ENCODE peak calls at places on chromosome X, in nine cellular contexts. Y, S, K, N, E, B, J, L and Z are unnamed samples.

GRCh38 chrX:19724409-19724808 is 163.0 kb downstream of the SH3KBP1 start:
- DNase-seq in Y (no peak), S (no peak), E (no peak), J (no peak), N (no peak), B (no peak), K (no peak), L (no peak), Z (no peak)

GRCh38 chrX:13599491-13599890 is 30.1 kb downstream of the EGFL6 start:
- DNase-seq in Y (peak; percentile 10), S (no peak), J (no peak), K (no peak), E (no peak), N (no peak), B (no peak), L (no peak), Z (no peak)

GRCh38 chrX:23822397-23822796 is 39.4 kb downstream of the SAT1 start:
- DNase-seq in B (no peak), J (no peak), S (peak; percentile 3), Y (no peak), N (peak; percentile 19), E (no peak), L (no peak), K (peak; percentile 66), Z (peak; percentile 97)

GRCh38 chrX:39201305-39201990 is 400.2 kb downstream of the MID1IP1 start:
- DNase-seq in N (no peak), L (no peak), B (peak; percentile 13), E (no peak), S (no peak), J (peak; percentile 62), Y (peak; percentile 63), K (peak; percentile 15), Z (no peak)

GRCh38 chrX:136899206-136899605 is 18.7 kb upstream of the RBMX start:
- DNase-seq in K (no peak), B (no peak), N (no peak), E (no peak), L (no peak), J (no peak), S (no peak), Y (no peak), Z (no peak)

GRCh38 chrX:34300871-34301270 is 168.8 kb upstream of the FAM47A start:
- DNase-seq in L (no peak), K (peak; percentile 28), Y (peak; percentile 57), S (peak; percentile 4), E (no peak), B (peak; percentile 23), N (peak; percentile 8), J (no peak), Z (peak; percentile 51)

GRCh38 chrX:70504772-70505450 is 60.3 kb downstream of the DLG3 start:
- DNase-seq in E (no peak), Y (peak; percentile 58), J (peak; percentile 47), N (no peak), S (no peak), B (no peak), L (no peak), K (no peak), Z (no peak)

GRCh38 chrX:96761566-96761965 is 76.9 kb downstream of the DIAPH2 start:
- DNase-seq in N (no peak), J (no peak), E (no peak), L (no peak), S (no peak), K (no peak), Y (no peak), B (no peak), Z (peak; percentile 88)

GRCh38 chrX:73401591-73402266 is 45.1 kb upstream of the CDX4 start:
- DNase-seq in N (no peak), S (no peak), E (no peak), L (no peak), J (no peak), K (no peak), B (no peak), Y (no peak), Z (no peak)

GRCh38 chrX:103637604-103638338 is 9.0 kb downstream of the TCEAL1 start:
- DNase-seq in Y (peak; percentile 79), B (no peak), E (no peak), K (peak; percentile 32), J (no peak), S (no peak), L (no peak), N (no peak), Z (no peak)

GRCh38 chrX:149497626-149498025 is 7.5 kb downstream of the IDS start:
- DNase-seq in J (no peak), Y (peak; percentile 82), N (peak; percentile 85), B (no peak), S (peak; percentile 60), L (no peak), K (peak; percentile 86), E (no peak), Z (no peak)

GRCh38 chrX:134718329-134719317 is 60.4 kb upstream of the PLAC1 start:
- DNase-seq in S (peak; percentile 95), L (no peak), N (peak; percentile 98), Y (peak; percentile 87), K (peak; percentile 93), E (no peak), J (peak; percentile 36), B (peak; percentile 13), Z (no peak)

GRCh38 chrX:50903387-50904027 is 7.0 kb upstream of the BMP15 start:
- DNase-seq in J (no peak), E (no peak), B (peak; percentile 5), S (peak; percentile 52), N (peak; percentile 7), Y (peak; percentile 29), L (no peak), K (peak; percentile 63), Z (peak; percentile 69)

GRCh38 chrX:23515028-23515427 is 152.3 kb upstream of the PRDX4 start:
- DNase-seq in Y (peak; percentile 52), S (no peak), K (no peak), N (no peak), B (peak; percentile 72), E (no peak), J (no peak), L (no peak), Z (no peak)